ENCODE peak calls at places on chromosomes 4 and X, in eight cellular contexts. One of them, this sample, is unnamed.

GRCh38 chrX:45806410-45807121 is 605.9 kb upstream of the DIPK2B start:
- DNase-seq in ELR: peak
- DNase-seq in NCI-H2081: no peak
- DNase-seq in amniotic epithelial cell: peak
- DNase-seq in GM04504: peak
- DNase-seq in stimulated activated CD4-positive, alpha-beta T cell treated with anti-CD3 and anti-CD28 coated beads, Interleukin-15, amount 100 ng/mL, for 1 hour: no peak
- DNase-seq in Panc1: no peak
- DNase-seq in NCI-H1436: no peak
- DNase-seq in this sample: no peak

GRCh38 chrX:22109442-22109841 is 77.3 kb downstream of the PHEX start:
- DNase-seq in ELR: peak
- DNase-seq in NCI-H2081: no peak
- DNase-seq in amniotic epithelial cell: peak
- DNase-seq in GM04504: peak
- DNase-seq in stimulated activated CD4-positive, alpha-beta T cell treated with anti-CD3 and anti-CD28 coated beads, Interleukin-15, amount 100 ng/mL, for 1 hour: no peak
- DNase-seq in Panc1: no peak
- DNase-seq in NCI-H1436: no peak
- DNase-seq in this sample: no peak

GRCh38 chr4:59179372-59179771 is 2020.8 kb upstream of the ADGRL3 start:
- DNase-seq in ELR: no peak
- DNase-seq in NCI-H2081: no peak
- DNase-seq in amniotic epithelial cell: no peak
- DNase-seq in GM04504: no peak
- DNase-seq in stimulated activated CD4-positive, alpha-beta T cell treated with anti-CD3 and anti-CD28 coated beads, Interleukin-15, amount 100 ng/mL, for 1 hour: no peak
- DNase-seq in Panc1: no peak
- DNase-seq in NCI-H1436: no peak
- DNase-seq in this sample: no peak

GRCh38 chr4:183441276-183441675 is 3.2 kb upstream of the CDKN2AIP start:
- DNase-seq in ELR: no peak
- DNase-seq in NCI-H2081: no peak
- DNase-seq in amniotic epithelial cell: no peak
- DNase-seq in GM04504: no peak
- DNase-seq in stimulated activated CD4-positive, alpha-beta T cell treated with anti-CD3 and anti-CD28 coated beads, Interleukin-15, amount 100 ng/mL, for 1 hour: no peak
- DNase-seq in Panc1: no peak
- DNase-seq in NCI-H1436: no peak
- DNase-seq in this sample: no peak

GRCh38 chr4:162727232-162727631 is 439.5 kb downstream of the NAF1 start:
- DNase-seq in ELR: no peak
- DNase-seq in NCI-H2081: no peak
- DNase-seq in amniotic epithelial cell: no peak
- DNase-seq in GM04504: no peak
- DNase-seq in stimulated activated CD4-positive, alpha-beta T cell treated with anti-CD3 and anti-CD28 coated beads, Interleukin-15, amount 100 ng/mL, for 1 hour: no peak
- DNase-seq in Panc1: no peak
- DNase-seq in NCI-H1436: no peak
- DNase-seq in this sample: no peak

GRCh38 chr4:51853027-51853682 is 10.2 kb downstream of the DCUN1D4 start:
- DNase-seq in ELR: no peak
- DNase-seq in NCI-H2081: no peak
- DNase-seq in amniotic epithelial cell: peak
- DNase-seq in GM04504: no peak
- DNase-seq in stimulated activated CD4-positive, alpha-beta T cell treated with anti-CD3 and anti-CD28 coated beads, Interleukin-15, amount 100 ng/mL, for 1 hour: no peak
- DNase-seq in Panc1: no peak
- DNase-seq in NCI-H1436: peak
- DNase-seq in this sample: no peak

GRCh38 chr4:1971456-1972200 is 37.1 kb downstream of the NELFA start:
- DNase-seq in ELR: no peak
- DNase-seq in NCI-H2081: no peak
- DNase-seq in amniotic epithelial cell: no peak
- DNase-seq in GM04504: no peak
- DNase-seq in stimulated activated CD4-positive, alpha-beta T cell treated with anti-CD3 and anti-CD28 coated beads, Interleukin-15, amount 100 ng/mL, for 1 hour: no peak
- DNase-seq in Panc1: no peak
- DNase-seq in NCI-H1436: no peak
- DNase-seq in this sample: no peak

GRCh38 chr4:94724016-94724415 is 33.7 kb upstream of the BMPR1B start:
- DNase-seq in ELR: no peak
- DNase-seq in NCI-H2081: no peak
- DNase-seq in amniotic epithelial cell: no peak
- DNase-seq in GM04504: no peak
- DNase-seq in stimulated activated CD4-positive, alpha-beta T cell treated with anti-CD3 and anti-CD28 coated beads, Interleukin-15, amount 100 ng/mL, for 1 hour: no peak
- DNase-seq in Panc1: no peak
- DNase-seq in NCI-H1436: no peak
- DNase-seq in this sample: no peak

GRCh38 chr4:3419836-3420605 is 21.7 kb upstream of the HGFAC start:
- DNase-seq in ELR: no peak
- DNase-seq in NCI-H2081: no peak
- DNase-seq in amniotic epithelial cell: no peak
- DNase-seq in GM04504: no peak
- DNase-seq in stimulated activated CD4-positive, alpha-beta T cell treated with anti-CD3 and anti-CD28 coated beads, Interleukin-15, amount 100 ng/mL, for 1 hour: no peak
- DNase-seq in Panc1: no peak
- DNase-seq in NCI-H1436: no peak
- DNase-seq in this sample: no peak

GRCh38 chr4:70915048-70915815 is 13.1 kb downstream of the MOB1B start:
- DNase-seq in ELR: peak
- DNase-seq in NCI-H2081: no peak
- DNase-seq in amniotic epithelial cell: no peak
- DNase-seq in GM04504: no peak
- DNase-seq in stimulated activated CD4-positive, alpha-beta T cell treated with anti-CD3 and anti-CD28 coated beads, Interleukin-15, amount 100 ng/mL, for 1 hour: no peak
- DNase-seq in Panc1: no peak
- DNase-seq in NCI-H1436: no peak
- DNase-seq in this sample: no peak

GRCh38 chr4:1644906-1645657 is 39.0 kb downstream of the FAM53A start:
- DNase-seq in ELR: no peak
- DNase-seq in NCI-H2081: no peak
- DNase-seq in amniotic epithelial cell: peak
- DNase-seq in GM04504: peak
- DNase-seq in stimulated activated CD4-positive, alpha-beta T cell treated with anti-CD3 and anti-CD28 coated beads, Interleukin-15, amount 100 ng/mL, for 1 hour: no peak
- DNase-seq in Panc1: no peak
- DNase-seq in NCI-H1436: peak
- DNase-seq in this sample: no peak

GRCh38 chr4:10371869-10372471 is 85.3 kb downstream of the ZNF518B start:
- DNase-seq in ELR: peak
- DNase-seq in NCI-H2081: no peak
- DNase-seq in amniotic epithelial cell: peak
- DNase-seq in GM04504: peak
- DNase-seq in stimulated activated CD4-positive, alpha-beta T cell treated with anti-CD3 and anti-CD28 coated beads, Interleukin-15, amount 100 ng/mL, for 1 hour: no peak
- DNase-seq in Panc1: no peak
- DNase-seq in NCI-H1436: no peak
- DNase-seq in this sample: no peak